ENCODE peak calls at places on chromosome 18, in five cellular contexts. One of them, this sample, is unnamed.

GRCh38 chr18:79712206-79712857 is 32.7 kb downstream of the CTDP1 start:
- DNase-seq in GM10248: no peak
- DNase-seq in AG10803: no peak
- DNase-seq in transverse colon: no peak
- DNase-seq in colonic mucosa: no peak
- DNase-seq in this sample: no peak

GRCh38 chr18:5970032-5970431 is 74.7 kb upstream of the TMEM200C start:
- DNase-seq in GM10248: no peak
- DNase-seq in AG10803: no peak
- DNase-seq in transverse colon: peak; percentile 18
- DNase-seq in colonic mucosa: no peak
- DNase-seq in this sample: no peak

GRCh38 chr18:23220355-23220754 is 85.1 kb downstream of the CABLES1 start:
- DNase-seq in GM10248: no peak
- DNase-seq in AG10803: no peak
- DNase-seq in transverse colon: no peak
- DNase-seq in colonic mucosa: no peak
- DNase-seq in this sample: no peak

GRCh38 chr18:44599409-44599808 is 81.3 kb upstream of the SETBP1 start:
- DNase-seq in GM10248: no peak
- DNase-seq in AG10803: peak; percentile 79
- DNase-seq in transverse colon: no peak
- DNase-seq in colonic mucosa: no peak
- DNase-seq in this sample: peak; percentile 52

GRCh38 chr18:23650963-23651927 is 11.5 kb downstream of the ANKRD29 start:
- DNase-seq in GM10248: no peak
- DNase-seq in AG10803: peak; percentile 93
- DNase-seq in transverse colon: no peak
- DNase-seq in colonic mucosa: no peak
- DNase-seq in this sample: peak; percentile 74

GRCh38 chr18:3782901-3783300 is 332.9 kb downstream of the TGIF1 start:
- DNase-seq in GM10248: no peak
- DNase-seq in AG10803: no peak
- DNase-seq in transverse colon: no peak
- DNase-seq in colonic mucosa: no peak
- DNase-seq in this sample: no peak

GRCh38 chr18:55779461-55779710 is 191.4 kb upstream of the TCF4 start:
- DNase-seq in GM10248: no peak
- DNase-seq in AG10803: peak; percentile 50
- DNase-seq in transverse colon: no peak
- DNase-seq in colonic mucosa: no peak
- DNase-seq in this sample: no peak

GRCh38 chr18:79402977-79403722 is 7.4 kb downstream of the NFATC1 start:
- DNase-seq in GM10248: no peak
- DNase-seq in AG10803: peak; percentile 72
- DNase-seq in transverse colon: peak; percentile 42
- DNase-seq in colonic mucosa: peak; percentile 43
- DNase-seq in this sample: peak; percentile 54

GRCh38 chr18:11176416-11176815 is 27.0 kb upstream of the PIEZO2 start:
- DNase-seq in GM10248: no peak
- DNase-seq in AG10803: peak; percentile 70
- DNase-seq in transverse colon: no peak
- DNase-seq in colonic mucosa: no peak
- DNase-seq in this sample: peak; percentile 39

GRCh38 chr18:57648414-57648813 is 26.8 kb upstream of the NARS1 start:
- DNase-seq in GM10248: no peak
- DNase-seq in AG10803: no peak
- DNase-seq in transverse colon: no peak
- DNase-seq in colonic mucosa: no peak
- DNase-seq in this sample: no peak

GRCh38 chr18:23311346-23312103 is 141.6 kb upstream of the RIOK3 start:
- DNase-seq in GM10248: no peak
- DNase-seq in AG10803: peak; percentile 92
- DNase-seq in transverse colon: no peak
- DNase-seq in colonic mucosa: no peak
- DNase-seq in this sample: peak; percentile 97

GRCh38 chr18:62438402-62438801 is 84.4 kb upstream of the ZCCHC2 start:
- DNase-seq in GM10248: no peak
- DNase-seq in AG10803: no peak
- DNase-seq in transverse colon: no peak
- DNase-seq in colonic mucosa: no peak
- DNase-seq in this sample: no peak

GRCh38 chr18:12011962-12012549 is 30.7 kb downstream of the IMPA2 start:
- DNase-seq in GM10248: no peak
- DNase-seq in AG10803: no peak
- DNase-seq in transverse colon: peak; percentile 55
- DNase-seq in colonic mucosa: peak; percentile 64
- DNase-seq in this sample: peak; percentile 20

GRCh38 chr18:63887424-63887823 is at the start of gene SERPINB2:
- DNase-seq in GM10248: no peak
- DNase-seq in AG10803: peak; percentile 43
- DNase-seq in transverse colon: no peak
- DNase-seq in colonic mucosa: no peak
- DNase-seq in this sample: peak; percentile 24

GRCh38 chr18:79609841-79610281 is 69.7 kb upstream of the CTDP1 start:
- DNase-seq in GM10248: no peak
- DNase-seq in AG10803: no peak
- DNase-seq in transverse colon: no peak
- DNase-seq in colonic mucosa: no peak
- DNase-seq in this sample: no peak

GRCh38 chr18:78788161-78788560 is 191.5 kb upstream of the SALL3 start:
- DNase-seq in GM10248: no peak
- DNase-seq in AG10803: no peak
- DNase-seq in transverse colon: no peak
- DNase-seq in colonic mucosa: no peak
- DNase-seq in this sample: no peak

GRCh38 chr18:62523631-62524442 is 1.0 kb downstream of the ZCCHC2 start:
- DNase-seq in GM10248: no peak
- DNase-seq in AG10803: peak; percentile 43
- DNase-seq in transverse colon: peak; percentile 48
- DNase-seq in colonic mucosa: peak; percentile 38
- DNase-seq in this sample: peak; percentile 53

GRCh38 chr18:55477537-55478300 is 110.3 kb downstream of the TCF4 start:
- DNase-seq in GM10248: peak; percentile 35
- DNase-seq in AG10803: peak; percentile 56
- DNase-seq in transverse colon: no peak
- DNase-seq in colonic mucosa: no peak
- DNase-seq in this sample: peak; percentile 61

GRCh38 chr18:80157708-80158343 is 48.8 kb downstream of the ADNP2 start:
- DNase-seq in GM10248: peak; percentile 68
- DNase-seq in AG10803: peak; percentile 67
- DNase-seq in transverse colon: peak; percentile 81
- DNase-seq in colonic mucosa: peak; percentile 82
- DNase-seq in this sample: peak; percentile 74

GRCh38 chr18:3709166-3709565 is 259.2 kb downstream of the TGIF1 start:
- DNase-seq in GM10248: no peak
- DNase-seq in AG10803: no peak
- DNase-seq in transverse colon: no peak
- DNase-seq in colonic mucosa: no peak
- DNase-seq in this sample: no peak

GRCh38 chr18:24200494-24200893 is 61.6 kb downstream of the CABYR start:
- DNase-seq in GM10248: no peak
- DNase-seq in AG10803: no peak
- DNase-seq in transverse colon: no peak
- DNase-seq in colonic mucosa: no peak
- DNase-seq in this sample: no peak

GRCh38 chr18:2787225-2787624 is 59.6 kb upstream of the EMILIN2 start:
- DNase-seq in GM10248: no peak
- DNase-seq in AG10803: no peak
- DNase-seq in transverse colon: no peak
- DNase-seq in colonic mucosa: no peak
- DNase-seq in this sample: no peak

GRCh38 chr18:46477425-46478011 is 179.5 kb downstream of the LOXHD1 start:
- DNase-seq in GM10248: no peak
- DNase-seq in AG10803: no peak
- DNase-seq in transverse colon: no peak
- DNase-seq in colonic mucosa: no peak
- DNase-seq in this sample: no peak

GRCh38 chr18:54949588-54949987 is 9.7 kb downstream of the CCDC68 start:
- DNase-seq in GM10248: no peak
- DNase-seq in AG10803: no peak
- DNase-seq in transverse colon: no peak
- DNase-seq in colonic mucosa: no peak
- DNase-seq in this sample: no peak

GRCh38 chr18:36662000-36662399 is 166.8 kb downstream of the TPGS2 start:
- DNase-seq in GM10248: no peak
- DNase-seq in AG10803: peak; percentile 26
- DNase-seq in transverse colon: peak; percentile 19
- DNase-seq in colonic mucosa: no peak
- DNase-seq in this sample: peak; percentile 31

GRCh38 chr18:49725809-49726514 is 87.4 kb downstream of the ACAA2 start:
- DNase-seq in GM10248: no peak
- DNase-seq in AG10803: peak; percentile 93
- DNase-seq in transverse colon: peak; percentile 30
- DNase-seq in colonic mucosa: no peak
- DNase-seq in this sample: peak; percentile 36

GRCh38 chr18:60024857-60025256 is 125.1 kb downstream of the PMAIP1 start:
- DNase-seq in GM10248: no peak
- DNase-seq in AG10803: no peak
- DNase-seq in transverse colon: no peak
- DNase-seq in colonic mucosa: no peak
- DNase-seq in this sample: no peak

GRCh38 chr18:2961828-2962227 is 51.1 kb downstream of the LPIN2 start:
- DNase-seq in GM10248: no peak
- DNase-seq in AG10803: peak; percentile 62
- DNase-seq in transverse colon: no peak
- DNase-seq in colonic mucosa: no peak
- DNase-seq in this sample: no peak

GRCh38 chr18:61554946-61555361 is 221.7 kb downstream of the CDH20 start:
- DNase-seq in GM10248: no peak
- DNase-seq in AG10803: no peak
- DNase-seq in transverse colon: no peak
- DNase-seq in colonic mucosa: no peak
- DNase-seq in this sample: no peak

GRCh38 chr18:60978338-60978737 is 354.9 kb upstream of the CDH20 start:
- DNase-seq in GM10248: no peak
- DNase-seq in AG10803: peak; percentile 55
- DNase-seq in transverse colon: no peak
- DNase-seq in colonic mucosa: no peak
- DNase-seq in this sample: peak; percentile 79

GRCh38 chr18:36095936-36096519 is 28.7 kb upstream of the RPRD1A start:
- DNase-seq in GM10248: peak; percentile 42
- DNase-seq in AG10803: peak; percentile 76
- DNase-seq in transverse colon: no peak
- DNase-seq in colonic mucosa: no peak
- DNase-seq in this sample: peak; percentile 64

DNA sequence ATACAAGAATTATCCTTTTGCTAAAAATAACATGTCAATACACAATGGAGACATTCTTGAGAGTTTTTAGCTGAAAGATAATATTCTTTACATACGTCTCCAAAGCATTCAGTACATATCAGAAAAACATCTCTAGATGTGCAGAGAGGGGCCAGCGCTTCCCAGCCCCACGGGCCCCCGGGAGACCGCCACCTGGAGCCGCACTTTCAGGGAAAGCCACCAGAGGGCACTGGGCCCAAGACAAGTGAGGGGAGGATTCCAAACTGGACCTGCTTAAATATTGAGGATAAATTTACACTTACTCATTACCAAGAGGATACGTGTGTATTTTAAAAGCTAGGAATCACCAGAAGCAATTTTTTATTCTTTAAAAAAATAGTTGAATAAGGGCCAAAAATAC is 499.5 kb downstream of the GALR1 start:
- DNase-seq in GM10248: no peak
- DNase-seq in AG10803: no peak
- DNase-seq in transverse colon: no peak
- DNase-seq in colonic mucosa: no peak
- DNase-seq in this sample: peak; percentile 5
- TF ChIP-seq CTCF in GM10248: peak; percentile 31
- TF ChIP-seq CTCF in AG10803: peak; percentile 46
- TF ChIP-seq CTCF in transverse colon: peak; percentile 22
- TF ChIP-seq CTCF in colonic mucosa: peak; percentile 28
- TF ChIP-seq CTCF in this sample: peak; percentile 40

DNA sequence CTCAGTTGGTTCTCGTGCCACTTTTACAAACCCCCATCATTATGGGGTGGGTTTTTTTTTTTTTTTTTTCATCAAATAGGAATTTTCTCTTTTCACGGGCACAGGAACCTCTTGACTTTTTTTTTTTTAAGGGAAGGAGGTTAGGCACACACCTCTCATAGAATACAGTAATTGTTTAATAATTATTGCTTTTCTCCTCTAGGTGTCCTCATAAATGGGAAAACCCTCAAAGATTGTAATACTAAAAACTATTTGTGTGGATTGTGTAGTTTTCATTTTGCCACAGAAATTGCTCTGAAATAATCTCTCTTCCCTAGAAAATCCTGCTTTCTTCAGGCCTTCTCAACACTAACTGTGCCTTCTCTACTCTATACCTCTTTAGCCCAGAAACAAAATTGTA is 147.3 kb downstream of the GREB1L start:
- DNase-seq in GM10248: no peak
- DNase-seq in AG10803: no peak
- DNase-seq in transverse colon: no peak
- DNase-seq in colonic mucosa: no peak
- DNase-seq in this sample: no peak
- TF ChIP-seq CTCF in GM10248: no peak
- TF ChIP-seq CTCF in AG10803: peak; percentile 24
- TF ChIP-seq CTCF in transverse colon: no peak
- TF ChIP-seq CTCF in colonic mucosa: no peak
- TF ChIP-seq CTCF in this sample: peak; percentile 20

GRCh38 chr18:73891572-73892421 is 255.8 kb downstream of the FBXO15 start:
- DNase-seq in GM10248: no peak
- DNase-seq in AG10803: no peak
- DNase-seq in transverse colon: no peak
- DNase-seq in colonic mucosa: no peak
- DNase-seq in this sample: peak; percentile 6
- TF ChIP-seq CTCF in GM10248: no peak
- TF ChIP-seq CTCF in AG10803: peak; percentile 1
- TF ChIP-seq CTCF in transverse colon: no peak
- TF ChIP-seq CTCF in colonic mucosa: no peak
- TF ChIP-seq CTCF in this sample: no peak

DNA sequence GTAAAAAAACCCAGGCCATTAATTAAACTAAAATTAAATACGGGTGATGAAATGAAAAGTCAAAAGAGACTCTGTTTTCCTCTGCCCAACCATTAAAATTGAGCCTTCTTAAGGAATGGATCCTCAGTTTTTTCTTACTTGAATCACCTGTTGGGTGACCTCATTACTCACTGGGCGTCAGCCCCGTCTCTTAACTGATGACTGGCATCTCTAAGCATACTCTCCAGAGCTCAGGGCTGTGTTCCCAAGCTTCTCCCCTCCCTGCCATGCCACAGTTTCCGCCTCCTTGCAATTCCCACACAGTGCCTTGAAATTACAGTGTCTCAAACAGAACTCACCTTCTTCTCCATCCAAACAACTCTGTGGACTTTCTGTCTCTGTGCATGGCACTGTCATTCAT is 421.1 kb upstream of the CELF4 start:
- DNase-seq in GM10248: no peak
- DNase-seq in AG10803: no peak
- DNase-seq in transverse colon: no peak
- DNase-seq in colonic mucosa: no peak
- DNase-seq in this sample: no peak
- TF ChIP-seq CTCF in GM10248: no peak
- TF ChIP-seq CTCF in AG10803: no peak
- TF ChIP-seq CTCF in transverse colon: no peak
- TF ChIP-seq CTCF in colonic mucosa: no peak
- TF ChIP-seq CTCF in this sample: no peak